ENCODE peak calls at places on chromosomes 3 and 15, in nine cellular contexts. One of them, this sample, is unnamed.

GRCh38 chr3:156356537-156357363 is 198.2 kb downstream of the SSR3 start:
- DNase-seq in OCI-LY7: no peak
- DNase-seq in astrocyte: peak; percentile 57
- DNase-seq in heart right ventricle: no peak
- DNase-seq in Peyer's patch: no peak
- DNase-seq in A549: no peak
- DNase-seq in stomach: no peak
- DNase-seq in transverse colon: no peak
- DNase-seq in prostate gland: no peak
- DNase-seq in this sample: no peak

GRCh38 chr3:184598220-184598927 is 36.8 kb downstream of the EPHB3 start:
- DNase-seq in OCI-LY7: no peak
- DNase-seq in astrocyte: no peak
- DNase-seq in heart right ventricle: no peak
- DNase-seq in Peyer's patch: no peak
- DNase-seq in A549: no peak
- DNase-seq in stomach: no peak
- DNase-seq in transverse colon: no peak
- DNase-seq in prostate gland: no peak
- DNase-seq in this sample: no peak

GRCh38 chr3:155941354-155941753 is 70.9 kb downstream of the GMPS start:
- DNase-seq in OCI-LY7: no peak
- DNase-seq in astrocyte: no peak
- DNase-seq in heart right ventricle: no peak
- DNase-seq in Peyer's patch: no peak
- DNase-seq in A549: no peak
- DNase-seq in stomach: no peak
- DNase-seq in transverse colon: no peak
- DNase-seq in prostate gland: no peak
- DNase-seq in this sample: no peak

GRCh38 chr3:109899930-109900329 is 562.6 kb upstream of the DPPA4 start:
- DNase-seq in OCI-LY7: no peak
- DNase-seq in astrocyte: no peak
- DNase-seq in heart right ventricle: no peak
- DNase-seq in Peyer's patch: no peak
- DNase-seq in A549: no peak
- DNase-seq in stomach: no peak
- DNase-seq in transverse colon: no peak
- DNase-seq in prostate gland: no peak
- DNase-seq in this sample: no peak

GRCh38 chr15:62711691-62712454 is 330.7 kb upstream of the TPM1 start:
- DNase-seq in OCI-LY7: no peak
- DNase-seq in astrocyte: peak; percentile 56
- DNase-seq in heart right ventricle: no peak
- DNase-seq in Peyer's patch: no peak
- DNase-seq in A549: no peak
- DNase-seq in stomach: no peak
- DNase-seq in transverse colon: no peak
- DNase-seq in prostate gland: no peak
- DNase-seq in this sample: no peak

GRCh38 chr15:61335998-61336648 is 107.0 kb upstream of the RORA start:
- DNase-seq in OCI-LY7: no peak
- DNase-seq in astrocyte: no peak
- DNase-seq in heart right ventricle: no peak
- DNase-seq in Peyer's patch: no peak
- DNase-seq in A549: no peak
- DNase-seq in stomach: no peak
- DNase-seq in transverse colon: no peak
- DNase-seq in prostate gland: no peak
- DNase-seq in this sample: no peak

GRCh38 chr15:43915820-43916660 is 89.2 kb downstream of the WDR76 start:
- DNase-seq in OCI-LY7: no peak
- DNase-seq in astrocyte: no peak
- DNase-seq in heart right ventricle: no peak
- DNase-seq in Peyer's patch: no peak
- DNase-seq in A549: no peak
- DNase-seq in stomach: no peak
- DNase-seq in transverse colon: no peak
- DNase-seq in prostate gland: no peak
- DNase-seq in this sample: no peak

GRCh38 chr3:156602424-156602823 is 47.5 kb upstream of the SSR3 start:
- DNase-seq in OCI-LY7: no peak
- DNase-seq in astrocyte: peak; percentile 79
- DNase-seq in heart right ventricle: no peak
- DNase-seq in Peyer's patch: no peak
- DNase-seq in A549: no peak
- DNase-seq in stomach: no peak
- DNase-seq in transverse colon: no peak
- DNase-seq in prostate gland: no peak
- DNase-seq in this sample: no peak

GRCh38 chr3:46213201-46213600 is 5.1 kb upstream of the CCR1 start:
- DNase-seq in OCI-LY7: no peak
- DNase-seq in astrocyte: no peak
- DNase-seq in heart right ventricle: no peak
- DNase-seq in Peyer's patch: no peak
- DNase-seq in A549: no peak
- DNase-seq in stomach: no peak
- DNase-seq in transverse colon: no peak
- DNase-seq in prostate gland: no peak
- DNase-seq in this sample: no peak

GRCh38 chr3:114409291-114409690 is 115.5 kb downstream of the TIGIT start:
- DNase-seq in OCI-LY7: no peak
- DNase-seq in astrocyte: peak; percentile 6
- DNase-seq in heart right ventricle: no peak
- DNase-seq in Peyer's patch: no peak
- DNase-seq in A549: no peak
- DNase-seq in stomach: no peak
- DNase-seq in transverse colon: no peak
- DNase-seq in prostate gland: no peak
- DNase-seq in this sample: no peak

GRCh38 chr3:44562147-44562546 is 7.2 kb downstream of the ZKSCAN7 start:
- DNase-seq in OCI-LY7: no peak
- DNase-seq in astrocyte: no peak
- DNase-seq in heart right ventricle: no peak
- DNase-seq in Peyer's patch: no peak
- DNase-seq in A549: no peak
- DNase-seq in stomach: no peak
- DNase-seq in transverse colon: no peak
- DNase-seq in prostate gland: no peak
- DNase-seq in this sample: no peak

GRCh38 chr3:143295201-143296080 is 175.9 kb downstream of the CHST2 start:
- DNase-seq in OCI-LY7: no peak
- DNase-seq in astrocyte: no peak
- DNase-seq in heart right ventricle: no peak
- DNase-seq in Peyer's patch: no peak
- DNase-seq in A549: no peak
- DNase-seq in stomach: no peak
- DNase-seq in transverse colon: no peak
- DNase-seq in prostate gland: no peak
- DNase-seq in this sample: no peak

GRCh38 chr15:62648954-62649353 is 393.6 kb upstream of the TPM1 start:
- DNase-seq in OCI-LY7: peak; percentile 49
- DNase-seq in astrocyte: no peak
- DNase-seq in heart right ventricle: no peak
- DNase-seq in Peyer's patch: no peak
- DNase-seq in A549: no peak
- DNase-seq in stomach: no peak
- DNase-seq in transverse colon: no peak
- DNase-seq in prostate gland: no peak
- DNase-seq in this sample: no peak

GRCh38 chr3:29141197-29141911 is 139.5 kb upstream of the RBMS3 start:
- DNase-seq in OCI-LY7: no peak
- DNase-seq in astrocyte: no peak
- DNase-seq in heart right ventricle: no peak
- DNase-seq in Peyer's patch: no peak
- DNase-seq in A549: no peak
- DNase-seq in stomach: no peak
- DNase-seq in transverse colon: no peak
- DNase-seq in prostate gland: no peak
- DNase-seq in this sample: no peak

GRCh38 chr3:150299221-150299620 is 108.9 kb upstream of the TSC22D2 start:
- DNase-seq in OCI-LY7: no peak
- DNase-seq in astrocyte: peak; percentile 87
- DNase-seq in heart right ventricle: no peak
- DNase-seq in Peyer's patch: no peak
- DNase-seq in A549: no peak
- DNase-seq in stomach: no peak
- DNase-seq in transverse colon: no peak
- DNase-seq in prostate gland: no peak
- DNase-seq in this sample: no peak

DNA sequence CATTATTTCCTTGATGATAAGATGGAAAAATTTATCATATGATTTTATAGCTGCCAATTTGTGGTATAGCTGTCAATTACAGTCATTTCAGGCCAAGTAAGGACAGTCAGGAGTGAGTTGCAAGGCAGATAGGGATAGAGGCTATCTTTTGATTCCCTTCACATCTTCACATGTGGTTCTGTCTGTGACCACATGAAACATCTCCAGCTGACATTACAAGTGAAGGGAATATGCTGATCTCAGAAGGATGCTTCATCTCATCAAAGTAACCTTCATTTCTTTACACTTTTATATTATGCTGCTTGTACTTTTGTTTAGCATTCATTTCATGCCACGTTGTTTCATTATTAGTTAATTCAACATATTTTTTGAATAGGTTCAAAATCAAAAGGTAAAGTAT is 136.9 kb upstream of the CFAP20DC start:
- DNase-seq in OCI-LY7: no peak
- DNase-seq in astrocyte: no peak
- DNase-seq in heart right ventricle: no peak
- DNase-seq in Peyer's patch: no peak
- DNase-seq in A549: no peak
- DNase-seq in stomach: no peak
- DNase-seq in transverse colon: no peak
- DNase-seq in prostate gland: no peak
- DNase-seq in this sample: no peak
- H3K27ac ChIP-seq in OCI-LY7: no peak overlapping the region
- H3K27ac ChIP-seq in astrocyte: no peak overlapping the region
- H3K27ac ChIP-seq in heart right ventricle: no peak overlapping the region
- H3K27ac ChIP-seq in Peyer's patch: no peak overlapping the region
- H3K27ac ChIP-seq in A549: no peak overlapping the region
- H3K27ac ChIP-seq in stomach: no peak overlapping the region
- H3K27ac ChIP-seq in transverse colon: no peak overlapping the region
- H3K27ac ChIP-seq in prostate gland: no peak overlapping the region
- H3K27ac ChIP-seq in this sample: no peak overlapping the region

DNA sequence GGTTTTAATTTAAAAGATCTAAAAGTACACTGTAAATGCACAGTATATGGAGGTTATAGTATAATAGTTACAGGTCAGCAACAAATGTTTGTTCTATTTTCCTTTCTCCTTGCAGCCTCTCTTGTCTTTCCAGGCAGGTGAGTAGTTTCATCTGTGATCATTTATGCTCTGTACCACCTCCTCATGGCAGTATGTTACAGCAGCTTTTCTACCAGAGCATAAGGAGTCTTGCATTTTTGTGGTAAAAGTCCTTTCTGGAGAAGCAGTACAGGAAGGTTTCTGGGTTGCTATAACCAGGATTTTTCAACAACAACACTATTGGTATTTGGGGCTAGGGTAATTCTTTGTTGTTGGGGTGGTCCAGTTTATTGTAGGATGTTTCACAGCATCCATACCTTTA is 59.5 kb downstream of the ZNF609 start:
- DNase-seq in OCI-LY7: no peak
- DNase-seq in astrocyte: no peak
- DNase-seq in heart right ventricle: no peak
- DNase-seq in Peyer's patch: no peak
- DNase-seq in A549: no peak
- DNase-seq in stomach: no peak
- DNase-seq in transverse colon: no peak
- DNase-seq in prostate gland: no peak
- DNase-seq in this sample: no peak
- H3K4me1 ChIP-seq in OCI-LY7: no peaks in the 10 kb centered on the region
- H3K4me1 ChIP-seq in astrocyte: peaks cover 14% of the 10 kb centered on the region
- H3K4me1 ChIP-seq in heart right ventricle: peaks cover 5% of the 10 kb centered on the region
- H3K4me1 ChIP-seq in Peyer's patch: no peaks in the 10 kb centered on the region
- H3K4me1 ChIP-seq in A549: peaks cover 36% of the 10 kb centered on the region
- H3K4me1 ChIP-seq in stomach: peaks cover 18% of the 10 kb centered on the region
- H3K4me1 ChIP-seq in transverse colon: peaks cover 17% of the 10 kb centered on the region
- H3K4me1 ChIP-seq in prostate gland: peaks cover 8% of the 10 kb centered on the region
- H3K4me1 ChIP-seq in this sample: no peaks in the 10 kb centered on the region

GRCh38 chr3:106809633-106810460 is 567.4 kb upstream of the CCDC54 start:
- DNase-seq in OCI-LY7: no peak
- DNase-seq in astrocyte: no peak
- DNase-seq in heart right ventricle: no peak
- DNase-seq in Peyer's patch: no peak
- DNase-seq in A549: no peak
- DNase-seq in stomach: no peak
- DNase-seq in transverse colon: no peak
- DNase-seq in prostate gland: no peak
- DNase-seq in this sample: no peak

GRCh38 chr3:106814231-106814630 is 563.0 kb upstream of the CCDC54 start:
- DNase-seq in OCI-LY7: no peak
- DNase-seq in astrocyte: no peak
- DNase-seq in heart right ventricle: peak; percentile 9
- DNase-seq in Peyer's patch: no peak
- DNase-seq in A549: no peak
- DNase-seq in stomach: no peak
- DNase-seq in transverse colon: no peak
- DNase-seq in prostate gland: no peak
- DNase-seq in this sample: no peak

GRCh38 chr3:106810461-106810733 is 566.8 kb upstream of the CCDC54 start:
- DNase-seq in OCI-LY7: no peak
- DNase-seq in astrocyte: no peak
- DNase-seq in heart right ventricle: no peak
- DNase-seq in Peyer's patch: no peak
- DNase-seq in A549: no peak
- DNase-seq in stomach: no peak
- DNase-seq in transverse colon: no peak
- DNase-seq in prostate gland: no peak
- DNase-seq in this sample: no peak

GRCh38 chr3:106811376-106811775 is 565.9 kb upstream of the CCDC54 start:
- DNase-seq in OCI-LY7: no peak
- DNase-seq in astrocyte: peak; percentile 91
- DNase-seq in heart right ventricle: no peak
- DNase-seq in Peyer's patch: no peak
- DNase-seq in A549: no peak
- DNase-seq in stomach: no peak
- DNase-seq in transverse colon: no peak
- DNase-seq in prostate gland: no peak
- DNase-seq in this sample: no peak

DNA sequence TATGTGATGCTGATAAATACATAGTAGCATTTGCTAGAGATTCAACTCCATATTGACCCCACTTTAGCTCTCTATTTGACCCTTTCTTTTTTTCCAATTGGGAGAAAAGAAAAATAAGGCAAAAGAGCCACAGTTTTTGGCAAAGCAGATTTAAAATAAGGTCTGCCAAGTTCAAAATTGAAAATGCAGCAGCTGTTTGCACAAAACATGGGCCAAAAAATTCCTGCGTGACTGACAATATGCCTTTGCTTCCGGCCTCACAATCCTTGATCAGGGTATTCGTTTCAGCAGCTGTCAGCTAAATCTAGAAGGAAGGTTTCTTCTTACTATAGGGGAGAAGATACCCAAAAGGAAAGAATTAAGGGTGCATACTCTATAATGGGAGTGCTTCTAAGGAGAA is 563.5 kb upstream of the CCDC54 start:
- DNase-seq in OCI-LY7: no peak
- DNase-seq in astrocyte: no peak
- DNase-seq in heart right ventricle: peak; percentile 14
- DNase-seq in Peyer's patch: no peak
- DNase-seq in A549: no peak
- DNase-seq in stomach: no peak
- DNase-seq in transverse colon: no peak
- DNase-seq in prostate gland: no peak
- DNase-seq in this sample: no peak
- H3K27ac ChIP-seq in OCI-LY7: no peak overlapping the region
- H3K27ac ChIP-seq in astrocyte: no peak overlapping the region
- H3K27ac ChIP-seq in heart right ventricle: peak overlapping the region; percentile 29
- H3K27ac ChIP-seq in Peyer's patch: no peak overlapping the region
- H3K27ac ChIP-seq in A549: no peak overlapping the region
- H3K27ac ChIP-seq in stomach: no peak overlapping the region
- H3K27ac ChIP-seq in transverse colon: no peak overlapping the region
- H3K27ac ChIP-seq in prostate gland: no peak overlapping the region
- H3K27ac ChIP-seq in this sample: no peak overlapping the region

GRCh38 chr15:40242671-40243070 is 3.8 kb downstream of the PAK6 start:
- DNase-seq in OCI-LY7: no peak
- DNase-seq in astrocyte: no peak
- DNase-seq in heart right ventricle: no peak
- DNase-seq in Peyer's patch: peak; percentile 41
- DNase-seq in A549: no peak
- DNase-seq in stomach: peak; percentile 20
- DNase-seq in transverse colon: no peak
- DNase-seq in prostate gland: no peak
- DNase-seq in this sample: no peak
- H3K4me1 ChIP-seq in OCI-LY7: peaks cover 13% of the 10 kb centered on the region
- H3K4me1 ChIP-seq in astrocyte: peaks cover 11% of the 10 kb centered on the region
- H3K4me1 ChIP-seq in heart right ventricle: no peaks in the 10 kb centered on the region
- H3K4me1 ChIP-seq in Peyer's patch: no peaks in the 10 kb centered on the region
- H3K4me1 ChIP-seq in A549: peaks cover 9% of the 10 kb centered on the region
- H3K4me1 ChIP-seq in stomach: peaks cover 10% of the 10 kb centered on the region
- H3K4me1 ChIP-seq in transverse colon: no peaks in the 10 kb centered on the region
- H3K4me1 ChIP-seq in prostate gland: peaks cover 4% of the 10 kb centered on the region
- H3K4me1 ChIP-seq in this sample: peaks cover 4% of the 10 kb centered on the region